ENCODE peak calls at places on chromosomes 2 and 18, in six cellular contexts. One of them, this sample, is unnamed.

GRCh38 chr2:196798980-196799379 is 503 bp downstream of the GTF3C3 start:
- DNase-seq in mammary epithelial cell: no peak
- DNase-seq in stomach: no peak
- DNase-seq in HCT116: no peak
- DNase-seq in psoas muscle: no peak
- DNase-seq in tibial artery: no peak
- DNase-seq in this sample: peak; percentile 14

GRCh38 chr2:230925879-230926765 is 1.1 kb upstream of the GPR55 start:
- DNase-seq in mammary epithelial cell: peak; percentile 70
- DNase-seq in psoas muscle: no peak
- DNase-seq in tibial artery: no peak
- DNase-seq in stomach: peak; percentile 11
- DNase-seq in HCT116: no peak
- DNase-seq in this sample: peak; percentile 19

GRCh38 chr2:6866239-6866745 is 585 bp upstream of the CMPK2 start:
- DNase-seq in mammary epithelial cell: peak; percentile 37
- DNase-seq in stomach: peak; percentile 44
- DNase-seq in tibial artery: no peak
- DNase-seq in HCT116: peak; percentile 27
- DNase-seq in psoas muscle: no peak
- DNase-seq in this sample: peak; percentile 50

GRCh38 chr2:155377931-155378444 is 679.5 kb downstream of the KCNJ3 start:
- DNase-seq in mammary epithelial cell: peak; percentile 16
- DNase-seq in stomach: no peak
- DNase-seq in psoas muscle: no peak
- DNase-seq in HCT116: no peak
- DNase-seq in tibial artery: no peak
- DNase-seq in this sample: no peak

GRCh38 chr2:200416878-200417277 is 93.0 kb downstream of the KCTD18 start:
- DNase-seq in mammary epithelial cell: no peak
- DNase-seq in HCT116: no peak
- DNase-seq in psoas muscle: no peak
- DNase-seq in tibial artery: no peak
- DNase-seq in stomach: no peak
- DNase-seq in this sample: no peak

GRCh38 chr18:12839526-12840196 is 44.4 kb downstream of the PTPN2 start:
- DNase-seq in HCT116: no peak
- DNase-seq in psoas muscle: no peak
- DNase-seq in stomach: no peak
- DNase-seq in tibial artery: no peak
- DNase-seq in mammary epithelial cell: peak; percentile 42
- DNase-seq in this sample: peak; percentile 25

GRCh38 chr2:105409717-105410116 is 10.9 kb upstream of the FHL2 start:
- DNase-seq in stomach: peak; percentile 83
- DNase-seq in mammary epithelial cell: peak; percentile 93
- DNase-seq in tibial artery: peak; percentile 79
- DNase-seq in HCT116: peak; percentile 48
- DNase-seq in psoas muscle: peak; percentile 81
- DNase-seq in this sample: no peak

GRCh38 chr2:23452853-23453420 is 68.0 kb downstream of the KLHL29 start:
- DNase-seq in psoas muscle: no peak
- DNase-seq in tibial artery: no peak
- DNase-seq in mammary epithelial cell: peak; percentile 23
- DNase-seq in HCT116: no peak
- DNase-seq in stomach: no peak
- DNase-seq in this sample: no peak

GRCh38 chr2:23028106-23028505 is 356.9 kb upstream of the KLHL29 start:
- DNase-seq in psoas muscle: no peak
- DNase-seq in tibial artery: no peak
- DNase-seq in stomach: no peak
- DNase-seq in HCT116: no peak
- DNase-seq in mammary epithelial cell: no peak
- DNase-seq in this sample: no peak

GRCh38 chr2:109305494-109306187 is 176.6 kb downstream of the SH3RF3 start:
- DNase-seq in tibial artery: no peak
- DNase-seq in mammary epithelial cell: no peak
- DNase-seq in HCT116: no peak
- DNase-seq in psoas muscle: no peak
- DNase-seq in stomach: no peak
- DNase-seq in this sample: no peak

GRCh38 chr2:241092677-241093076 is 9.4 kb downstream of the MTERF4 start:
- DNase-seq in tibial artery: no peak
- DNase-seq in stomach: no peak
- DNase-seq in mammary epithelial cell: no peak
- DNase-seq in psoas muscle: no peak
- DNase-seq in HCT116: no peak
- DNase-seq in this sample: no peak

GRCh38 chr2:28547906-28548600 is 52.2 kb downstream of the PLB1 start:
- DNase-seq in stomach: no peak
- DNase-seq in HCT116: no peak
- DNase-seq in psoas muscle: no peak
- DNase-seq in mammary epithelial cell: no peak
- DNase-seq in tibial artery: no peak
- DNase-seq in this sample: no peak

GRCh38 chr18:74596959-74597661 is 560 bp upstream of the ZNF407 start:
- DNase-seq in HCT116: no peak
- DNase-seq in tibial artery: peak; percentile 59
- DNase-seq in mammary epithelial cell: no peak
- DNase-seq in stomach: peak; percentile 68
- DNase-seq in psoas muscle: peak; percentile 74
- DNase-seq in this sample: peak; percentile 81

GRCh38 chr2:100243671-100244030 is 78.7 kb downstream of the LONRF2 start:
- DNase-seq in mammary epithelial cell: no peak
- DNase-seq in HCT116: no peak
- DNase-seq in psoas muscle: no peak
- DNase-seq in stomach: no peak
- DNase-seq in tibial artery: no peak
- DNase-seq in this sample: no peak

GRCh38 chr2:204321910-204322765 is 223.1 kb upstream of the PARD3B start:
- DNase-seq in psoas muscle: no peak
- DNase-seq in mammary epithelial cell: peak; percentile 4
- DNase-seq in HCT116: no peak
- DNase-seq in tibial artery: no peak
- DNase-seq in stomach: no peak
- DNase-seq in this sample: no peak

GRCh38 chr18:12773369-12773768 is 70.5 kb downstream of the PSMG2 start:
- DNase-seq in tibial artery: no peak
- DNase-seq in psoas muscle: no peak
- DNase-seq in HCT116: no peak
- DNase-seq in mammary epithelial cell: no peak
- DNase-seq in stomach: no peak
- DNase-seq in this sample: no peak

GRCh38 chr2:71935291-71935848 is 212.3 kb downstream of the CYP26B1 start:
- DNase-seq in mammary epithelial cell: no peak
- DNase-seq in psoas muscle: peak; percentile 71
- DNase-seq in tibial artery: peak; percentile 88
- DNase-seq in stomach: no peak
- DNase-seq in HCT116: no peak
- DNase-seq in this sample: peak; percentile 29

GRCh38 chr18:67731853-67732252 is 215.3 kb upstream of the DSEL start:
- DNase-seq in psoas muscle: no peak
- DNase-seq in stomach: no peak
- DNase-seq in tibial artery: no peak
- DNase-seq in mammary epithelial cell: peak; percentile 85
- DNase-seq in HCT116: no peak
- DNase-seq in this sample: no peak

GRCh38 chr2:222404126-222404891 is 20.0 kb upstream of the SGPP2 start:
- DNase-seq in HCT116: no peak
- DNase-seq in mammary epithelial cell: no peak
- DNase-seq in stomach: no peak
- DNase-seq in psoas muscle: no peak
- DNase-seq in tibial artery: peak; percentile 53
- DNase-seq in this sample: no peak

GRCh38 chr2:200156140-200156858 is 150.2 kb upstream of the SPATS2L start:
- DNase-seq in tibial artery: peak; percentile 51
- DNase-seq in HCT116: no peak
- DNase-seq in stomach: no peak
- DNase-seq in psoas muscle: no peak
- DNase-seq in mammary epithelial cell: peak; percentile 83
- DNase-seq in this sample: no peak

GRCh38 chr18:50651334-50651733 is 91.4 kb downstream of the MAPK4 start:
- DNase-seq in HCT116: no peak
- DNase-seq in mammary epithelial cell: peak; percentile 48
- DNase-seq in psoas muscle: no peak
- DNase-seq in stomach: no peak
- DNase-seq in tibial artery: no peak
- DNase-seq in this sample: no peak

GRCh38 chr2:19632327-19633040 is 269.3 kb downstream of the TTC32 start:
- DNase-seq in HCT116: no peak
- DNase-seq in stomach: no peak
- DNase-seq in tibial artery: peak; percentile 50
- DNase-seq in mammary epithelial cell: no peak
- DNase-seq in psoas muscle: peak; percentile 22
- DNase-seq in this sample: no peak

GRCh38 chr18:75279381-75279780 is 68.8 kb downstream of the TSHZ1 start:
- DNase-seq in stomach: no peak
- DNase-seq in psoas muscle: no peak
- DNase-seq in tibial artery: no peak
- DNase-seq in mammary epithelial cell: no peak
- DNase-seq in HCT116: no peak
- DNase-seq in this sample: no peak

GRCh38 chr2:145652992-145653545 is 1133.2 kb upstream of the ZEB2 start:
- DNase-seq in mammary epithelial cell: peak; percentile 94
- DNase-seq in HCT116: no peak
- DNase-seq in tibial artery: no peak
- DNase-seq in psoas muscle: no peak
- DNase-seq in stomach: no peak
- DNase-seq in this sample: no peak

GRCh38 chr2:188634656-188635055 is 339.5 kb upstream of the COL3A1 start:
- DNase-seq in stomach: no peak
- DNase-seq in HCT116: no peak
- DNase-seq in mammary epithelial cell: no peak
- DNase-seq in psoas muscle: no peak
- DNase-seq in tibial artery: no peak
- DNase-seq in this sample: no peak

GRCh38 chr2:241379481-241380480 is 23.7 kb downstream of the FARP2 start:
- DNase-seq in mammary epithelial cell: no peak
- DNase-seq in tibial artery: no peak
- DNase-seq in HCT116: no peak
- DNase-seq in psoas muscle: no peak
- DNase-seq in stomach: no peak
- DNase-seq in this sample: no peak

GRCh38 chr2:37742286-37742685 is 70.8 kb upstream of the CDC42EP3 start:
- DNase-seq in tibial artery: no peak
- DNase-seq in mammary epithelial cell: no peak
- DNase-seq in stomach: no peak
- DNase-seq in psoas muscle: no peak
- DNase-seq in HCT116: no peak
- DNase-seq in this sample: no peak

GRCh38 chr18:37270046-37270665 is 295.4 kb downstream of the CELF4 start:
- DNase-seq in psoas muscle: no peak
- DNase-seq in stomach: peak; percentile 50
- DNase-seq in HCT116: no peak
- DNase-seq in mammary epithelial cell: peak; percentile 36
- DNase-seq in tibial artery: no peak
- DNase-seq in this sample: no peak

GRCh38 chr18:12336251-12336650 is 28.2 kb downstream of the TUBB6 start:
- DNase-seq in stomach: no peak
- DNase-seq in mammary epithelial cell: peak; percentile 54
- DNase-seq in tibial artery: no peak
- DNase-seq in psoas muscle: no peak
- DNase-seq in HCT116: no peak
- DNase-seq in this sample: no peak

GRCh38 chr2:216081487-216082387 is at the start of the genes PECR and TMEM169:
- DNase-seq in mammary epithelial cell: peak; percentile 71
- DNase-seq in HCT116: peak; percentile 23
- DNase-seq in tibial artery: peak; percentile 74
- DNase-seq in stomach: peak; percentile 80
- DNase-seq in psoas muscle: peak; percentile 79
- DNase-seq in this sample: peak; percentile 88
- H3K4me1 ChIP-seq in mammary epithelial cell: peaks cover 24% of the 10 kb centered on the region
- H3K4me1 ChIP-seq in HCT116: peaks cover 13% of the 10 kb centered on the region
- H3K4me1 ChIP-seq in tibial artery: no peaks in the 10 kb centered on the region
- H3K4me1 ChIP-seq in stomach: peaks cover 44% of the 10 kb centered on the region
- H3K4me1 ChIP-seq in psoas muscle: no peaks in the 10 kb centered on the region
- H3K4me1 ChIP-seq in this sample: peaks cover 10% of the 10 kb centered on the region

GRCh38 chr2:40512246-40512645 is 60.4 kb upstream of the SLC8A1 start:
- DNase-seq in psoas muscle: no peak
- DNase-seq in HCT116: no peak
- DNase-seq in mammary epithelial cell: no peak
- DNase-seq in tibial artery: no peak
- DNase-seq in stomach: no peak
- DNase-seq in this sample: no peak
- H3K4me3 ChIP-seq in psoas muscle: peak overlapping the region; percentile 55
- H3K4me3 ChIP-seq in HCT116: no peak overlapping the region
- H3K4me3 ChIP-seq in mammary epithelial cell: no peak overlapping the region
- H3K4me3 ChIP-seq in tibial artery: peak overlapping the region; percentile 47
- H3K4me3 ChIP-seq in stomach: peak overlapping the region; percentile 33
- H3K4me3 ChIP-seq in this sample: no peak overlapping the region

GRCh38 chr2:30265441-30266015 is 34.2 kb downstream of the LBH start:
- DNase-seq in psoas muscle: no peak
- DNase-seq in tibial artery: no peak
- DNase-seq in mammary epithelial cell: peak; percentile 22
- DNase-seq in stomach: no peak
- DNase-seq in HCT116: no peak
- DNase-seq in this sample: no peak
- H3K4me1 ChIP-seq in psoas muscle: no peaks in the 10 kb centered on the region
- H3K4me1 ChIP-seq in tibial artery: peaks cover 22% of the 10 kb centered on the region
- H3K4me1 ChIP-seq in mammary epithelial cell: peaks cover 6% of the 10 kb centered on the region
- H3K4me1 ChIP-seq in stomach: peaks cover 16% of the 10 kb centered on the region
- H3K4me1 ChIP-seq in HCT116: no peaks in the 10 kb centered on the region
- H3K4me1 ChIP-seq in this sample: no peaks in the 10 kb centered on the region

DNA sequence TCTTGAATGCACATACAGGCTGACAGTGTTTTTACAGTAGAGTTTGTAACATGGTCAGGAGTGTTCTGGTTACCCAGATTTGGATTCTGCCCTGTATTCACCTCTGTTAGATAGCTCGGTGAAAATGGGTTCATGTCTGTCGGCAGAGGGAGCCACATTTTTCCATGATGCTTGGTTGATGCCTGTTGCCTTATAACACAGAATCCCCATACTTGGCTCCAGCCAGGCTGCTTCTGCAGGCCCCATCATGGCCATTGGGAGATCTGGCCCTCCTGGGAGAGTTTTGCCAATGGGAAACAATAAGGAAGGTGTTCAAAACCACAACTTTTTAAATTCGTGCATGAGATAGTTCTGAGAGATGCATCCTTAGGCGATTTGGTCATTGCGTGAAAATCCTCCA is 78.1 kb downstream of the WDSUB1 start:
- DNase-seq in psoas muscle: no peak
- DNase-seq in mammary epithelial cell: no peak
- DNase-seq in tibial artery: no peak
- DNase-seq in HCT116: no peak
- DNase-seq in stomach: no peak
- DNase-seq in this sample: no peak
- H3K4me3 ChIP-seq in psoas muscle: no peak overlapping the region
- H3K4me3 ChIP-seq in mammary epithelial cell: no peak overlapping the region
- H3K4me3 ChIP-seq in tibial artery: no peak overlapping the region
- H3K4me3 ChIP-seq in HCT116: no peak overlapping the region
- H3K4me3 ChIP-seq in stomach: no peak overlapping the region
- H3K4me3 ChIP-seq in this sample: no peak overlapping the region